ENCODE peak calls at places on chromosomes 7 and 10, in six cellular contexts. O is AG08396, F is AML-193, B is GM23248, W is frontal cortex, N is endothelial cell. J is an unnamed sample.

GRCh38 chr7:43735802-43736603 is 6.7 kb upstream of the COA1 start:
- DNase-seq in O (no peak), F (peak), B (no peak), W (no peak), N (no peak), J (no peak)

GRCh38 chr7:105853931-105854419 is 22.4 kb downstream of the ATXN7L1 start:
- DNase-seq in O (no peak), F (no peak), B (peak), W (no peak), N (peak), J (no peak)

GRCh38 chr10:86335257-86335656 is 31.3 kb downstream of the GRID1 start:
- DNase-seq in O (no peak), F (no peak), B (no peak), W (no peak), N (no peak), J (no peak)

GRCh38 chr7:133354546-133355324 is 101.9 kb downstream of the EXOC4 start:
- DNase-seq in O (no peak), F (no peak), B (peak), W (no peak), N (no peak), J (no peak)

GRCh38 chr7:5230272-5231067 is 40.4 kb downstream of the WIPI2 start:
- DNase-seq in O (no peak), F (no peak), B (no peak), W (no peak), N (no peak), J (no peak)

GRCh38 chr7:129774359-129774758 is 162.8 kb downstream of the NRF1 start:
- DNase-seq in O (peak), F (no peak), B (no peak), W (no peak), N (no peak), J (no peak)

GRCh38 chr7:137771679-137772078 is 75.1 kb downstream of the DGKI start:
- DNase-seq in O (no peak), F (no peak), B (peak), W (no peak), N (no peak), J (no peak)

GRCh38 chr7:112131016-112131415 is 75.2 kb downstream of the DOCK4 start:
- DNase-seq in O (no peak), F (no peak), B (no peak), W (no peak), N (no peak), J (no peak)

GRCh38 chr7:43508434-43508833 is 74.5 kb upstream of the STK17A start:
- DNase-seq in O (no peak), F (no peak), B (no peak), W (no peak), N (no peak), J (no peak)

GRCh38 chr7:37495574-37496184 is 47.0 kb upstream of the ELMO1 start:
- DNase-seq in O (peak), F (peak), B (peak), W (no peak), N (no peak), J (no peak)

GRCh38 chr10:133164816-133165555 is 5.0 kb downstream of the KNDC1 start:
- DNase-seq in O (no peak), F (no peak), B (no peak), W (no peak), N (no peak), J (no peak)

GRCh38 chr7:101125989-101126650 is 784 bp upstream of the SERPINE1 start:
- DNase-seq in O (peak), F (no peak), B (peak), W (peak), N (no peak), J (no peak)

GRCh38 chr10:1403508-1404230 is 333.7 kb downstream of the ADARB2 start:
- DNase-seq in O (no peak), F (no peak), B (no peak), W (no peak), N (no peak), J (no peak)

GRCh38 chr10:32854435-32854834 is 103.6 kb downstream of the ITGB1 start:
- DNase-seq in O (no peak), F (no peak), B (no peak), W (no peak), N (no peak), J (no peak)

GRCh38 chr10:483266-483665 is 206.2 kb downstream of the DIP2C start:
- DNase-seq in O (no peak), F (no peak), B (no peak), W (no peak), N (no peak), J (no peak)

GRCh38 chr10:102599565-102600327 is 44.5 kb upstream of the TRIM8 start:
- DNase-seq in O (no peak), F (no peak), B (no peak), W (no peak), N (peak), J (peak)

GRCh38 chr10:108130575-108130974 is 966.1 kb upstream of the SORCS1 start:
- DNase-seq in O (no peak), F (no peak), B (no peak), W (no peak), N (no peak), J (no peak)

GRCh38 chr10:20890491-20891337 is 6.4 kb downstream of the NEBL start:
- DNase-seq in O (no peak), F (no peak), B (peak), W (no peak), N (no peak), J (no peak)

GRCh38 chr10:21180604-21181003 is 283.5 kb upstream of the NEBL start:
- DNase-seq in O (no peak), F (no peak), B (no peak), W (no peak), N (no peak), J (no peak)

GRCh38 chr7:142556745-142557144 is 192.5 kb upstream of the PRSS1 start:
- DNase-seq in O (peak), F (peak), B (peak), W (no peak), N (peak), J (peak)

GRCh38 chr10:131250454-131251145 is 60.9 kb downstream of the TCERG1L start:
- DNase-seq in O (no peak), F (no peak), B (no peak), W (no peak), N (no peak), J (no peak)

GRCh38 chr10:63634488-63635090 is 113.4 kb downstream of the REEP3 start:
- DNase-seq in O (no peak), F (no peak), B (no peak), W (no peak), N (no peak), J (no peak)

GRCh38 chr10:59126992-59127391 is 49.5 kb upstream of the PHYHIPL start:
- DNase-seq in O (no peak), F (no peak), B (no peak), W (no peak), N (no peak), J (no peak)

GRCh38 chr7:47358357-47358756 is 223.6 kb downstream of the TNS3 start:
- DNase-seq in O (no peak), F (no peak), B (no peak), W (no peak), N (no peak), J (no peak)

GRCh38 chr7:150876817-150877526 is 24.7 kb downstream of the AOC1 start:
- DNase-seq in O (peak), F (peak), B (peak), W (peak), N (peak), J (peak)

GRCh38 chr10:16832351-16833080 is 15.3 kb upstream of the RSU1 start:
- DNase-seq in O (peak), F (no peak), B (peak), W (peak), N (no peak), J (no peak)

GRCh38 chr10:49164587-49165188 is 23.5 kb downstream of the TMEM273 start:
- DNase-seq in O (peak), F (no peak), B (peak), W (no peak), N (peak), J (peak)

GRCh38 chr7:95632609-95633008 is 36.3 kb upstream of the PDK4 start:
- DNase-seq in O (no peak), F (no peak), B (peak), W (no peak), N (no peak), J (no peak)

GRCh38 chr10:110496553-110497437 is 912 bp upstream of the DUSP5 start:
- DNase-seq in O (no peak), F (no peak), B (peak), W (no peak), N (no peak), J (no peak)

GRCh38 chr10:130109796-130110235 is 814 bp downstream of the C10orf143 start:
- DNase-seq in O (peak), F (peak), B (peak), W (peak), N (peak), J (peak)

GRCh38 chr7:54116956-54117355 is 425.2 kb upstream of the VSTM2A start:
- DNase-seq in O (no peak), F (no peak), B (no peak), W (no peak), N (no peak), J (no peak)

GRCh38 chr7:114217026-114217425 is 197.6 kb upstream of the FOXP2 start:
- DNase-seq in O (no peak), F (no peak), B (peak), W (no peak), N (no peak), J (no peak)

GRCh38 chr7:66627876-66628360 is 763 bp upstream of the KCTD7 start:
- DNase-seq in O (no peak), F (no peak), B (no peak), W (no peak), N (peak), J (no peak)

GRCh38 chr10:125344573-125345121 is 184.3 kb upstream of the CTBP2 start:
- DNase-seq in O (no peak), F (no peak), B (no peak), W (no peak), N (no peak), J (no peak)

J was measured in GDM1.